ENCODE peak calls at places on chromosomes 4 and X, in four cellular contexts. Q is H9, C is mesendoderm, D is GM23248. L is an unnamed sample. For H3K4me1, the result is how much of the 10 kb centered on the place peaks cover.

GRCh38 chrX:15675490-15675921 is 10.9 kb upstream of the CLTRN start:
- DNase-seq in Q (peak), C (peak), D (peak), L (peak)

GRCh38 chr4:101018836-101019235 is 328.5 kb downstream of the PPP3CA start:
- DNase-seq in Q (no peak), C (no peak), D (no peak), L (no peak)

GRCh38 chr4:185247151-185247550 is 37.8 kb downstream of the SNX25 start:
- DNase-seq in Q (no peak), C (no peak), D (peak), L (no peak)

GRCh38 chrX:103774070-103774642 is 2.5 kb upstream of the PLP1 start:
- DNase-seq in Q (peak), C (no peak), D (peak), L (no peak)

GRCh38 chr4:83662204-83662603 is 126.3 kb downstream of the GPAT3 start:
- DNase-seq in Q (no peak), C (no peak), D (no peak), L (no peak)

GRCh38 chr4:104532677-104533076 is 38.0 kb upstream of the CXXC4 start:
- DNase-seq in Q (no peak), C (peak), D (no peak), L (no peak)

GRCh38 chr4:7435411-7436095 is 823 bp upstream of the PSAPL1 start:
- DNase-seq in Q (no peak), C (no peak), D (no peak), L (peak)

GRCh38 chr4:169996379-169997245 is 29.6 kb downstream of the MFAP3L start:
- DNase-seq in Q (no peak), C (no peak), D (no peak), L (no peak)

GRCh38 chr4:141810038-141810701 is 173.8 kb downstream of the IL15 start:
- DNase-seq in Q (no peak), C (peak), D (no peak), L (no peak)

GRCh38 chr4:185311113-185311888 is 84.4 kb downstream of the LRP2BP start:
- DNase-seq in Q (no peak), C (no peak), D (no peak), L (no peak)

GRCh38 chr4:81724925-81725329 is 253.2 kb upstream of the RASGEF1B start:
- DNase-seq in Q (no peak), C (peak), D (peak), L (peak)

GRCh38 chr4:128346054-128346716 is 58.6 kb upstream of the PGRMC2 start:
- DNase-seq in Q (no peak), C (no peak), D (peak), L (no peak)

GRCh38 chr4:145938618-145939177 is at the start of gene ZNF827:
- DNase-seq in Q (peak), C (peak), D (peak), L (peak)

GRCh38 chr4:5045099-5045498 is 6.2 kb upstream of the STK32B start:
- DNase-seq in Q (no peak), C (peak), D (peak), L (no peak)

GRCh38 chr4:174332741-174333493 is 49.2 kb downstream of the CEP44 start:
- DNase-seq in Q (no peak), C (no peak), D (no peak), L (no peak)

GRCh38 chr4:174423257-174423944 is 98.9 kb downstream of the HPGD start:
- DNase-seq in Q (no peak), C (no peak), D (peak), L (no peak)

GRCh38 chrX:70613295-70613694 is 168.7 kb downstream of the DLG3 start:
- DNase-seq in Q (no peak), C (no peak), D (peak), L (no peak)

GRCh38 chrX:46268429-46268828 is 276.8 kb downstream of the ZNF674 start:
- DNase-seq in Q (no peak), C (no peak), D (peak), L (no peak)

GRCh38 chrX:19864736-19865135 is 22.7 kb downstream of the SH3KBP1 start:
- DNase-seq in Q (no peak), C (no peak), D (no peak), L (no peak)
- H3K4me1 ChIP-seq in Q (under half), C (under half), D (under half), L (under half)

GRCh38 chr4:147830102-147830463 is 98.2 kb downstream of the ARHGAP10 start:
- DNase-seq in Q (no peak), C (no peak), D (no peak), L (no peak)
- H3K4me1 ChIP-seq in Q (under half), C (under half), D (under half), L (under half)

GRCh38 chr4:77156533-77156911 is 485 bp upstream of the CCNG2 start:
- DNase-seq in Q (peak), C (peak), D (peak), L (peak)

GRCh38 chr4:77159798-77160197 is 2.8 kb downstream of the CCNG2 start:
- DNase-seq in Q (no peak), C (no peak), D (no peak), L (no peak)

GRCh38 chr4:77158487-77158861 is 1.5 kb downstream of the CCNG2 start:
- DNase-seq in Q (no peak), C (no peak), D (peak), L (no peak)

GRCh38 chr4:77156912-77157858 is at the start of gene CCNG2:
- DNase-seq in Q (peak), C (peak), D (peak), L (peak)

GRCh38 chr4:77157859-77158486 is 966 bp downstream of the CCNG2 start:
- DNase-seq in Q (peak), C (peak), D (peak), L (peak)
- H3K4me1 ChIP-seq in Q (under half), C (under half), D (under half), L (under half)

DNA sequence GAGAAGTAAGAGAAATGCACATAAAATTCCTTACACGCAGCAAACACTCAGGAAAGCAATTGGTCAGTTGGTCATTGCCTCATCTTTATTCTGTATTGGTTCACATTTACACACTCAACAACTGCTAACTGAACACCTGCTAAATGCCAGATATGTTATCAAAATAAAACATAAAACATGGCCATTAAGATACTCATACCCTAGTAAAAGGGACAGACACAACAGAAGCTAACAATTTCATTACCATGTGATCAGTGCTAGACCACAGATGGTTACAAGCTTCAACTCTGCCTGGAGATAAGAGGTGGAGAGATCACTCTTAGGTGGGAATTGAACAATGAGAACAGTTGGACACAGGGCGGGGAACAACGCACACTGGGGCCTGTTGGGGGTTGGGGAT is 26.2 kb downstream of the TEC start:
- DNase-seq in Q (no peak), C (no peak), D (no peak), L (no peak)
- H3K4me1 ChIP-seq in Q (under half), C (under half), D (under half), L (under half)

DNA sequence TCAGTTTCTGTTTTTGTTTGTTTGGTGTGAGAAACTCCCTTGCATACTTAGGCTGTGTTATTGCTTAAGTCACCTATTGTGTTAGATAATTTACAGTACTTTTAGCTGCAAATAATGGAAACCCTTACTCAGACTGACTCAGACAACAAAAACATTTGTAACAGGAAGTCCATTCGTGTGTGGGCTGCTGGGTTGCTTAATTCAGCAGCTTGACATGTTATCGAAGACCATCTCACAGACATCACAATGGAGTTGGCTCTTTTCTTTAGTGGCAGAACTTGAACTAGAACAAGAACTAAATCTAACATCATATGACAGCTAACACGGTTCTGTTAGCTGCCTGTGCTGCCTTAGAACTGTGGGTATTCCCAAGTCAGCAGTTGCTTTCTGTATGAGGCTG is 9.9 kb upstream of the GABRE start:
- DNase-seq in Q (no peak), C (no peak), D (peak), L (no peak)
- H3K4me1 ChIP-seq in Q (under half), C (under half), D (half or more), L (under half)

DNA sequence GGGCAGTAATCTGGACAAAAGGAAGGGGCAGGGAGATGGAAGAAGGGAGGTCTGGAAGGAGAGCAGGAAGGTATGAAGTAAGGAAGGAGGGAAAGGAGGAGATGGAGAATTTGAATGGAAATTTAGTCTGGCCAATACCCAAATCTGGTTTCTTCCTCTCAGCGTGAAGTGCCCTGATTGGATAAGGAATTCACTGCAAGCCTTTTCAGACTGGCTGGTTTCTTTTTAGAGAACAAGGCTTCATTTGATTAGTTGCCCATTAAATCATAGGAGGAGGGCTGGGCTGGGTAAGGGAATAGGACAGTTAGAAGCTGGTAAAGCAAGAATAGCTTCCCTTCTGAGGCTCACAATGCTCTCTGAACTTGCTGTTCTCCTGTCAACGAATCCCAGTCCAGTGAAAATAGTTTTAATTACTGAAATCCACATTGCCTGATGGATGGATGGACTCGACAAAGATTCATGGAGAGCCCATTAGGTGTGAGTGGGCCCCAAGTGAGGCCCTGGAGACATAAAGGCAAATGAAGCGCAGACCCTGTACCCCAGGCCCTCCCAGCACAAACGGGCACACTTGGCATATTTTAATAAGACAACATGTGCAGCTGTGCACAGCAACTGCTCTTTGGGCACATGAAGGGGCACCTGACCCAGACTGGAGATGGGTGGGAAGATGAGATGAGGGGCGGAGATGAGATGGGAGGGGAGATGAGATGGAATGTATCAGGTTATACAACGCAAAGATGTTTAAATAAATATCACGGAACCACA is 347.1 kb upstream of the GATB start:
- DNase-seq in Q (no peak), C (no peak), D (no peak), L (no peak)
- H3K4me1 ChIP-seq in Q (under half), C (under half), D (under half), L (under half)

DNA sequence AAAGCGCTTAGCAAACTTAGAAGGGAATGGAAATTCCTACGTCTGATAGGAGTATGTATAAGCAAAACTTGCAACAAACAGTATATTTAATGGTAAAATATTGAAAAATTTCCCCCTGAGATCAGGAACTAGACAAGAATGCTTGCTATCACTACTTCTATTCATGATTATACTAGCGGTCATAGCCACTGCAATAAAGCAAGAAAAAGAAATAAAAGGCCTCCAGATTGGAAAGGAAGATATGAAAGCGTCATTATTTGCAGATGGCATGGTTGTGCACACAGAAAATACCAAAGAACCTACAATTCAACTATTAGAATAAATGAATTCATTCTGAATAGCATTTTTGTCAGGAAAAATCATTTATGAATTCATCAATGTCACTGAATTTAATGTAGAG is 87.2 kb upstream of the BCOR start:
- DNase-seq in Q (no peak), C (no peak), D (no peak), L (no peak)
- H3K4me1 ChIP-seq in Q (under half), C (under half), D (under half), L (under half)

GRCh38 chrX:13084611-13085010 is 40.2 kb upstream of the FAM9C start:
- DNase-seq in Q (no peak), C (peak), D (no peak), L (no peak)

GRCh38 chrX:13088155-13088485 is 43.7 kb upstream of the FAM9C start:
- DNase-seq in Q (no peak), C (no peak), D (no peak), L (no peak)

GRCh38 chrX:13085533-13085932 is 41.1 kb upstream of the FAM9C start:
- DNase-seq in Q (no peak), C (no peak), D (no peak), L (no peak)

GRCh38 chrX:13086076-13086475 is 41.7 kb upstream of the FAM9C start:
- DNase-seq in Q (no peak), C (no peak), D (no peak), L (no peak)

DNA sequence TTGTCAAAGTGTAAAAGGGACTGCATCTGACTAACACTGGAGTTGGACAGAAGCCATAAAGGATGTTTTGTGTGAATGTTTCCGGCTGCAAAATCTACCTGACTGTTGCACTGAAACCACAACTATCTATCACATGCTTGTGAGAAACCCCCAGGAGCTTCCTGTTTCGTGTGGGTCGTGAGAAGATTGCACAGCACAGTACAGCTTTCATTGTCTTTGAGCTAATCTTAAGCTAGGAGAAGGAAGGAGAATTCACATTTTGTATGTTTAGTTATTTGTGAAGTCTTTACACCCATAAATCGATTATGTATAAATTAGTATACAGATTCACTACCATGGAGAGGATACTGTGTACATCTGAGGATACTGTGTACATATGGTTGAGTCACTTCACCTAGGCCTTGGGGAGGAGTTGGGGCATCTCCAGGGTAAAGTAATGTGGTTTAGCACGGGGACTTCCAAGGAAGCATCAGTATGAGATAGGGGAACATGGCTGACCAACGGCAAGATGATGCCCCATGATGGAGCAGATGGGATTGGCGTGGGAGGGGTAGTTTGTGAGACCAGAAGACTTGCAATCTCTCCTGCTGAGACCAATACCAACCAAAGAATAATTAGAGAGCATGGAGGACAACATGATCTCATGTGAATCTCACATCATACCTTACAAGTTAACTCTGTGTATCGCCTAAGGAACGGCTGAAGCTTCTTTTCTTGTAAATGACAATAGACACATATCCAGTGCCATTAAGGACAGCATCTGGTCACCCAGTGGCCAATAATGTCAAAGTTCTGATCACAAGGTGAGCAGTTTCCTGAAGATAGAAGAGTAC is 43.1 kb upstream of the FAM9C start:
- DNase-seq in Q (no peak), C (no peak), D (no peak), L (no peak)
- H3K4me1 ChIP-seq in Q (under half), C (under half), D (under half), L (under half)

GRCh38 chr4:114598191-114599121 is at the start of gene UGT8:
- DNase-seq in Q (peak), C (peak), D (peak), L (peak)

GRCh38 chr4:114600672-114601071 is 2.1 kb downstream of the UGT8 start:
- DNase-seq in Q (no peak), C (no peak), D (no peak), L (no peak)

GRCh38 chr4:114601304-114602052 is 2.9 kb downstream of the UGT8 start:
- DNase-seq in Q (no peak), C (no peak), D (no peak), L (no peak)

GRCh38 chr4:114599231-114600065 is 841 bp downstream of the UGT8 start:
- DNase-seq in Q (peak), C (peak), D (peak), L (peak)

DNA sequence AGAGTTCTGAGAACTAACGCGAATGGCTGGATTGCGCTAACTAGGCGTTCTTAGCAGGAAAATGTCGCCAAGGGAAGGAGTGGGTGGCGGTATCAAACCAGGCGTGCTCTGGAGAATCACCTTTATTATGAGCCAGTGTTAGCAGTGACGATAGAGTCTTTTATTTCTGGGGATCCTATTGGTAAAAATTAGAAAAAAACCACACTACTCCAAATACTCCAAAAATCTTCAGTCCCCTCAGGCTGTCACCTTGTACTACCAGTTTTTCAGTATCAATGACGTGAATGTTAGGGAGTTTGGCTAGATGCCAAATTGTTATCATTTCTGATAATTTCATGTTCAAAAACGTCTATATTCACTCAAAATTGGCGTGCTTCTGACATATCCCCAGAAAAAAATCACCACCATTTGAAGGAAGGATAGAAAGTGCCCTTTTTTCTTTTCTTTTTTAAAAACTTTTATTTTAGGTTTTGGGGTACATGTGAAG is 1.5 kb downstream of the UGT8 start:
- DNase-seq in Q (no peak), C (no peak), D (no peak), L (no peak)
- H3K4me1 ChIP-seq in Q (under half), C (under half), D (under half), L (under half)